ENCODE peak calls at places on chromosome 9, in ten cellular contexts. Q is GM23338, N is heart right ventricle, W is fibroblast of mammary gland, Z is brain microvascular endothelial cell, X is fibroblast of the aortic adventitia, B is bronchial epithelial cell, P is RWPE2, S is lower lobe of right lung, J is osteoblast. F is an unnamed sample.

GRCh38 chr9:134505032-134505431 is 136.6 kb upstream of the COL5A1 start:
- DNase-seq in Z (no peak), N (no peak), S (no peak), J (no peak), B (no peak), X (no peak), P (no peak), Q (no peak), W (no peak), F (no peak)

GRCh38 chr9:81666123-81666522 is 23.2 kb downstream of the TLE1 start:
- DNase-seq in P (peak), N (no peak), S (no peak), Z (no peak), B (peak), J (no peak), Q (no peak), W (no peak), X (no peak), F (no peak)

GRCh38 chr9:4680750-4681149 is 1.4 kb downstream of the CDC37L1 start:
- DNase-seq in Z (no peak), S (no peak), Q (no peak), J (peak), P (no peak), B (no peak), N (no peak), W (peak), X (peak), F (no peak)

GRCh38 chr9:121902483-121903135 is 190.5 kb downstream of the TTLL11 start:
- DNase-seq in B (peak), W (peak), J (peak), X (peak), N (no peak), Z (peak), Q (no peak), S (no peak), P (no peak), F (peak)

GRCh38 chr9:121651014-121651294 is 480 bp upstream of the DAB2IP start:
- DNase-seq in J (no peak), N (no peak), X (no peak), S (no peak), Q (no peak), W (no peak), P (no peak), B (no peak), Z (no peak), F (no peak)

GRCh38 chr9:117549444-117549843 is 134.6 kb upstream of the ASTN2 start:
- DNase-seq in Q (peak), B (no peak), W (no peak), P (no peak), Z (no peak), J (no peak), X (no peak), S (no peak), N (no peak), F (no peak)

GRCh38 chr9:130997925-130998595 is 10.9 kb upstream of the LAMC3 start:
- DNase-seq in N (peak), X (peak), B (peak), W (peak), P (no peak), Q (peak), S (peak), J (peak), Z (peak), F (no peak)

GRCh38 chr9:33148367-33149019 is 18.6 kb downstream of the B4GALT1 start:
- DNase-seq in X (no peak), Z (no peak), B (no peak), S (no peak), P (no peak), Q (no peak), J (no peak), W (no peak), N (no peak), F (no peak)

GRCh38 chr9:83473488-83473971 is 64.7 kb downstream of the FRMD3 start:
- DNase-seq in N (no peak), Q (no peak), P (no peak), Z (peak), S (no peak), X (peak), W (no peak), B (no peak), J (no peak), F (no peak)

GRCh38 chr9:134707731-134708671 is 66.4 kb downstream of the COL5A1 start:
- DNase-seq in Z (no peak), W (no peak), Q (no peak), J (no peak), P (no peak), S (no peak), B (no peak), X (no peak), N (peak), F (no peak)

GRCh38 chr9:33233659-33234335 is 6.2 kb upstream of the SPINK4 start:
- DNase-seq in Z (peak), S (peak), J (peak), P (peak), W (peak), X (peak), N (no peak), B (peak), Q (no peak), F (peak)

GRCh38 chr9:105119166-105119565 is 125.3 kb upstream of the SLC44A1 start:
- DNase-seq in N (no peak), S (no peak), Z (no peak), B (no peak), W (no peak), P (no peak), Q (no peak), X (no peak), J (no peak), F (no peak)

GRCh38 chr9:106634183-106634582 is 228.8 kb upstream of the ZNF462 start:
- DNase-seq in S (no peak), Z (no peak), J (no peak), N (no peak), Q (no peak), B (peak), P (no peak), W (peak), X (no peak), F (no peak)

GRCh38 chr9:114905160-114905940 is 25.0 kb downstream of the TNFSF8 start:
- DNase-seq in Z (no peak), J (no peak), W (no peak), P (no peak), Q (no peak), S (no peak), N (no peak), B (no peak), X (no peak), F (no peak)

GRCh38 chr9:114908796-114909448 is 21.5 kb downstream of the TNFSF8 start:
- DNase-seq in N (no peak), X (peak), P (no peak), B (peak), Q (no peak), Z (no peak), S (no peak), W (peak), J (no peak), F (no peak)

GRCh38 chr9:114908104-114908621 is 22.2 kb downstream of the TNFSF8 start:
- DNase-seq in X (no peak), Z (no peak), W (peak), J (no peak), S (no peak), B (peak), Q (no peak), N (no peak), P (peak), F (no peak)

GRCh38 chr9:114909657-114910056 is 20.7 kb downstream of the TNFSF8 start:
- DNase-seq in W (no peak), N (no peak), Z (no peak), J (no peak), P (no peak), Q (no peak), B (no peak), S (no peak), X (no peak), F (no peak)

DNA sequence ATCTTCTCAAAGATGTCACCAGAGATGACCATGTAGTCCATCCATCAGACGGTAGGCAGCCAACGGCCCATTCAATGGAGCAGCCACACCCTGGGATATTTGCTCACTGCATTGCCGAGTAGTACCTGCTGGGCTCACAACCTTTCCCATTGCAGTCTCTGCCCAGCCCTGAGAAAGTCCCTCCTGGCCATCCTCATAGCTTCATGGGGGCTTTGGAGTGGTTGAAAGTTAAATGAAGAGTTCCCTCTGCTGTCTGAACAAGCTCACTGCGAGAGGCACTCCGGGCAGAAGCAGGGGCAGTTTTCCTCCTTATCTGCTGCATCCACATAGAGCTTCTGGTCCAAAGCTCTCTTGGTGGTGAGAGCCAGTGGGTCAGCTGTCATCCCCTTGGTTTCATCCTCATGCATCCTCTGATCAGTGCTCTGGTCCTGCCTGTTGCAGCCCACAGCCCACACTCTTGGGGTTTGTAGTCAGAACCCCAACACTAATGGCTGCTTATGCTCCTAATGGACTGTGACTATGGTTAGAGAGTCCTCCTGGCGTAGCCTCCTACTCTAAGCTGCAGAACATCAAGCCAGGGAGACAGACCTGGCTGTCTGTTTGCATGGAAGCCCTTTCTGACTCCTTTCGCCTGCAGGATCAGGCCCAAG is 23.3 kb downstream of the TNFSF8 start:
- DNase-seq in Z (no peak), W (peak), S (no peak), B (peak), X (peak), N (no peak), Q (peak), P (no peak), J (peak), F (no peak)
- H3K4me3 ChIP-seq in Z (no peak), W (no peak), S (no peak), B (no peak), X (no peak), N (no peak), Q (no peak), P (no peak), J (no peak), F (no peak)

GRCh38 chr9:592733-593132 is 248.8 kb upstream of the DMRT1 start:
- DNase-seq in J (no peak), X (no peak), Z (no peak), Q (no peak), N (no peak), B (no peak), S (no peak), P (no peak), W (no peak), F (no peak)
- H3K4me3 ChIP-seq in J (no peak), X (no peak), Z (no peak), Q (no peak), N (no peak), B (no peak), S (no peak), P (no peak), W (no peak), F (no peak)

GRCh38 chr9:133474853-133475252 is 4.0 kb downstream of the SLC2A6 start:
- DNase-seq in B (no peak), X (no peak), J (no peak), Z (no peak), W (no peak), S (no peak), N (no peak), P (no peak), Q (no peak), F (no peak)
- H3K4me3 ChIP-seq in B (no peak), X (no peak), J (no peak), Z (no peak), W (no peak), S (no peak), N (no peak), P (no peak), Q (no peak), F (no peak)

GRCh38 chr9:2106666-2107065 is 91.5 kb downstream of the SMARCA2 start:
- DNase-seq in P (no peak), J (no peak), S (no peak), Q (no peak), X (no peak), W (no peak), N (no peak), Z (no peak), B (no peak), F (no peak)

GRCh38 chr9:2107906-2108451 is 92.8 kb downstream of the SMARCA2 start:
- DNase-seq in X (no peak), Z (no peak), N (no peak), B (no peak), J (no peak), W (no peak), P (no peak), S (no peak), Q (no peak), F (no peak)

GRCh38 chr9:2109066-2109650 is 94.0 kb downstream of the SMARCA2 start:
- DNase-seq in Q (no peak), B (no peak), Z (peak), N (no peak), X (peak), P (no peak), J (no peak), S (no peak), W (peak), F (peak)
- H3K4me3 ChIP-seq in Q (no peak), B (no peak), Z (no peak), N (no peak), X (no peak), P (no peak), J (no peak), S (no peak), W (no peak), F (no peak)

GRCh38 chr9:89425921-89426388 is 72.0 kb downstream of the SEMA4D start:
- DNase-seq in W (no peak), S (peak), Z (no peak), X (no peak), P (no peak), B (no peak), J (no peak), N (no peak), Q (no peak), F (no peak)
- H3K4me3 ChIP-seq in W (no peak), S (no peak), Z (no peak), X (no peak), P (no peak), B (no peak), J (no peak), N (no peak), Q (no peak), F (no peak)

GRCh38 chr9:129459550-129460322 is 161.2 kb downstream of the C9orf50 start:
- DNase-seq in X (no peak), Q (no peak), W (no peak), B (no peak), Z (no peak), N (no peak), J (peak), P (no peak), S (no peak), F (no peak)
- H3K4me3 ChIP-seq in X (no peak), Q (peak), W (no peak), B (no peak), Z (no peak), N (peak), J (no peak), P (no peak), S (no peak), F (no peak)

F was measured in skeletal muscle cell.